ENCODE peak calls at places on chromosomes 3 and 15, in eight cellular contexts. Y is pancreas, Q is brain microvascular endothelial cell, J is lower leg skin, F is kidney epithelial cell, R is lower lobe of right lung, I is heart right ventricle, B is astrocyte of the spinal cord. C is an unnamed sample.

GRCh38 chr3:141769171-141769894 is 6.1 kb downstream of the GRK7 start:
- DNase-seq in Y (no peak), Q (peak; percentile 20), J (no peak), F (no peak), R (no peak), I (no peak), B (peak; percentile 5), C (no peak)

GRCh38 chr15:29636140-29636539 is 186.1 kb downstream of the TJP1 start:
- DNase-seq in Y (peak; percentile 92), Q (no peak), J (no peak), F (no peak), R (peak; percentile 63), I (no peak), B (no peak), C (peak; percentile 70)

GRCh38 chr15:100224206-100225185 is 117.3 kb downstream of the ADAMTS17 start:
- DNase-seq in Y (no peak), Q (no peak), J (no peak), F (no peak), R (no peak), I (no peak), B (peak; percentile 35), C (no peak)

GRCh38 chr3:73530030-73530411 is 94.7 kb downstream of the PDZRN3 start:
- DNase-seq in Y (no peak), Q (peak; percentile 85), J (no peak), F (no peak), R (no peak), I (no peak), B (peak; percentile 86), C (no peak)

GRCh38 chr3:197482001-197482400 is 73.8 kb downstream of the BDH1 start:
- DNase-seq in Y (no peak), Q (peak; percentile 49), J (no peak), F (no peak), R (no peak), I (no peak), B (peak; percentile 71), C (no peak)

GRCh38 chr3:36969540-36970432 is 23.1 kb downstream of the EPM2AIP1 start:
- DNase-seq in Y (no peak), Q (peak; percentile 90), J (peak; percentile 74), F (no peak), R (no peak), I (peak; percentile 48), B (peak; percentile 45), C (no peak)

GRCh38 chr15:49887604-49888340 is 231.3 kb downstream of the ATP8B4 start:
- DNase-seq in Y (no peak), Q (no peak), J (no peak), F (no peak), R (no peak), I (no peak), B (no peak), C (no peak)

GRCh38 chr15:83290236-83290635 is 5.8 kb upstream of the BNC1 start:
- DNase-seq in Y (no peak), Q (no peak), J (no peak), F (no peak), R (no peak), I (no peak), B (no peak), C (no peak)

GRCh38 chr15:28895146-28895545 is 9.4 kb downstream of the APBA2 start:
- DNase-seq in Y (no peak), Q (no peak), J (no peak), F (no peak), R (no peak), I (no peak), B (no peak), C (no peak)

GRCh38 chr15:50953302-50953701 is 44.8 kb downstream of the AP4E1 start:
- DNase-seq in Y (no peak), Q (peak; percentile 5), J (no peak), F (peak; percentile 16), R (no peak), I (no peak), B (peak; percentile 16), C (no peak)

GRCh38 chr3:44795197-44795596 is 33.6 kb downstream of the KIF15 start:
- DNase-seq in Y (no peak), Q (peak; percentile 11), J (no peak), F (no peak), R (no peak), I (no peak), B (peak; percentile 34), C (no peak)

GRCh38 chr15:91049378-91050127 is 27.2 kb upstream of the VPS33B start:
- DNase-seq in Y (peak; percentile 45), Q (peak; percentile 77), J (no peak), F (no peak), R (no peak), I (peak; percentile 48), B (peak; percentile 71), C (no peak)

GRCh38 chr3:165643433-165643824 is 193.8 kb downstream of the BCHE start:
- DNase-seq in Y (no peak), Q (peak; percentile 67), J (no peak), F (peak; percentile 16), R (no peak), I (no peak), B (peak; percentile 78), C (no peak)

GRCh38 chr3:53375019-53375418 is 27.7 kb upstream of the DCP1A start:
- DNase-seq in Y (peak; percentile 56), Q (peak; percentile 37), J (peak; percentile 86), F (no peak), R (peak; percentile 70), I (peak; percentile 6), B (peak; percentile 22), C (peak; percentile 85)

DNA sequence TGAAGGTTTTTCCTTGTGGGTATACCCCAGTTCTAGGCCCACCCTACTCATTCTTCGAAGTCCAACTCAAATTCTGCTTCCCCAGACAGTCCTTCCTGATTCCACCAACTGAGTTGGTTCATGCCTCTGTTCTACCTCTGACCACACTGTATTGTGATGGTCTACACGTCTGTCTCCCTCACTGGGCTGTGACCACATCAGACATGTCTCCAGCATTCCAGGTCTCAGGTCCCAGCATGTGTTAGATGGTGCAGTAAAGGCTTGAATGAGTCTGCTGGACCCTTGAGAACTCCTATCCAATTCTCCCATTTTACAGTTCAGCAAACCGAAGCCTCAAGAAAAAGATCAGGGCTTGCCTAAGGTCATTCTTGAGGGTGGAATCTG is 2.8 kb upstream of the ATP2B2 start:
- DNase-seq in Y (no peak), Q (no peak), J (no peak), F (no peak), R (no peak), I (no peak), B (no peak), C (no peak)
- H3K4me3 ChIP-seq in Y (no peak overlapping the region), Q (no peak overlapping the region), J (no peak overlapping the region), F (no peak overlapping the region), R (no peak overlapping the region), I (no peak overlapping the region), B (no peak overlapping the region), C (no peak overlapping the region)

GRCh38 chr3:113825090-113825489 is 13.5 kb upstream of the GRAMD1C start:
- DNase-seq in Y (no peak), Q (peak; percentile 29), J (no peak), F (peak; percentile 52), R (no peak), I (no peak), B (no peak), C (no peak)
- TF ChIP-seq CTCF in Y (no peak), Q (peak; percentile 58), J (no peak), F (peak; percentile 30), R (no peak), I (no peak), B (peak; percentile 35), C (no peak)

GRCh38 chr3:156749244-156749643 is 74.9 kb downstream of the TIPARP start:
- DNase-seq in Y (no peak), Q (peak; percentile 54), J (no peak), F (no peak), R (no peak), I (no peak), B (peak; percentile 52), C (no peak)

GRCh38 chr3:156751461-156752025 is 74.6 kb upstream of the LEKR1 start:
- DNase-seq in Y (no peak), Q (peak; percentile 88), J (peak; percentile 91), F (no peak), R (no peak), I (peak; percentile 10), B (peak; percentile 95), C (no peak)

GRCh38 chr3:156750191-156750873 is 75.8 kb upstream of the LEKR1 start:
- DNase-seq in Y (no peak), Q (peak; percentile 25), J (no peak), F (no peak), R (no peak), I (no peak), B (peak; percentile 59), C (no peak)

GRCh38 chr3:156747046-156747445 is 72.7 kb downstream of the TIPARP start:
- DNase-seq in Y (no peak), Q (no peak), J (no peak), F (no peak), R (no peak), I (no peak), B (no peak), C (no peak)

GRCh38 chr3:156750874-156751245 is 75.3 kb upstream of the LEKR1 start:
- DNase-seq in Y (no peak), Q (peak; percentile 51), J (no peak), F (no peak), R (no peak), I (no peak), B (peak; percentile 76), C (no peak)
- H3K4me3 ChIP-seq in Y (no peak overlapping the region), Q (no peak overlapping the region), J (no peak overlapping the region), F (no peak overlapping the region), R (no peak overlapping the region), I (no peak overlapping the region), B (no peak overlapping the region), C (no peak overlapping the region)

DNA sequence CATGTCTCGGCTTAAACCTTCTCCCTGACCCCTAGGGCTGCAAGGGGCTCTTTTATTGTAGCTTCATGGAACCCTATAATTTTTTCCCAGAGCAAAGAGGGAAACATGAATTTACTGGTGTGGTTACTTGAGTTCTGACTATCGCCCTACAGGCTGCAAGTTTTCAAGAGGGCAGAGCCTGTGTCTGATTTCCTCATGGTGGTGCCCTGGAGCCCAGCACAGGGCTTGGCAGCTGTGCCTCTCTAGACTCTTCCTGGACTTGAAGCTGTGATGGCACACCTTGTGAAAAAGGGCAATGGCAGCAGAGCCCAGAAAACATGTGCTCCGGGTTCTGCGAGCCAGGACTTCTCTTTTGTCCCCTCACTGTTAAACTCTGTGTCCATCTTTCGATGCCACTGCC is 34.2 kb upstream of the TF start:
- DNase-seq in Y (no peak), Q (no peak), J (no peak), F (no peak), R (no peak), I (no peak), B (no peak), C (no peak)
- TF ChIP-seq CTCF in Y (no peak), Q (no peak), J (no peak), F (no peak), R (no peak), I (no peak), B (no peak), C (no peak)